ENCODE peak calls at places on chromosomes 5 and 9, in six cellular contexts. Z, H, B, I, C and X are unnamed samples.

GRCh38 chr9:88651682-88652633 is 117.0 kb downstream of the NXNL2 start:
- DNase-seq in H (peak), Z (peak), B (peak), C (no peak), I (no peak), X (no peak)

GRCh38 chr5:36531401-36531800 is 75.0 kb upstream of the SLC1A3 start:
- DNase-seq in H (no peak), Z (no peak), C (no peak), I (no peak), B (no peak), X (no peak)

GRCh38 chr9:78707481-78707977 is 410.6 kb downstream of the PSAT1 start:
- DNase-seq in C (no peak), H (no peak), I (no peak), B (no peak), Z (no peak), X (no peak)

GRCh38 chr9:6197330-6197729 is 18.3 kb upstream of the IL33 start:
- DNase-seq in Z (no peak), B (peak), H (no peak), I (no peak), C (no peak), X (no peak)

GRCh38 chr5:127313847-127314473 is 23.4 kb downstream of the MEGF10 start:
- DNase-seq in Z (peak), I (peak), B (peak), H (peak), C (peak), X (peak)

GRCh38 chr9:115118471-115119156 is 657 bp upstream of the TNC start:
- DNase-seq in B (peak), C (peak), H (peak), Z (peak), I (no peak), X (peak)

GRCh38 chr9:20292002-20292401 is 330.3 kb downstream of the MLLT3 start:
- DNase-seq in Z (no peak), C (no peak), H (no peak), B (peak), I (no peak), X (no peak)

GRCh38 chr5:2222246-2222645 is 339.5 kb upstream of the IRX4 start:
- DNase-seq in B (no peak), H (no peak), I (no peak), Z (no peak), C (no peak), X (no peak)

GRCh38 chr5:61931236-61931635 is 374.8 kb upstream of the KIF2A start:
- DNase-seq in Z (no peak), I (no peak), B (no peak), C (no peak), H (no peak), X (no peak)

DNA sequence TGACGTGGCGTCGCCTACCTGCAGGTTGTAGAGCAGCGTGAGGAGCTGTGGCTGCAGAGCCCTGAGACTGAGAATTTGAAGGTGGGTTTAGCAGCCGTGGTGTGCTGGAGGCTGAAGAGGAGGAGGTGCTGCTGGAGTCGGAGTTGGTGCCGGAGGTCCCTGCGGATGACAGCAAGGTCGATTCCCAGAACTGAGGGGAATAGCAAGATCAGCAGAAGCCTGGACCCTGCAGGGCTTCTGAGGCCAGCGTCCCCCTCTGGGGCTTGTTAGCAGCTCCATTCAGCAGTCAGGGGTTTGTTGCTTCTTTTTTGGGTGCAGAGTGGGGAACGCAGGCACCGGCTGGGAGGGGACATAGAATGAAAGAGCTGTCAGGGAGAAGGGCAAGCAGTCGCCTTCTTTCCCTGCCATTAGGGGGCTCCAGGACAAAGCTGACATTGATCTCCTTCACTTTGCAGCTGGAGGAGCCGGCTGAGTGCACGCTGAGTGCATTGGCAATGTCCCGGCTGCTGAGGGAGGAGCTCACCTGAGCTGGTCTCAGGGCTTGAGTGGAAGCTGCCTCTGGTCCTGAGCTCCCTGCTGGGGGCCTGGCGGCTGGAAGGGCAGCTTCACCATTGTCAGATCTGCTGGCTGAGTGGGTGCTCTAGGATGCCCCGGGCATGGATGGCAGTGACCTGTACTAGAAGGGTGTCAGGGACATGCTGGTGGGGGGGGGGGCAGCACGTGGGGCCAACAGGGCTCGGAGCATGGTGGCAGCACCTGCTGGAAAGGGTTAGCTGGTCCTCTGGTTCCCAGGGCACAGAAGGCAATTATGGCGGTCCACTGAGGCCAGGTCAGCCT is 20.8 kb downstream of the OBP2B start:
- DNase-seq in H (no peak), C (peak), B (no peak), I (peak), Z (no peak), X (peak)
- TF ChIP-seq CTCF in H (no peak), C (peak), B (peak), I (peak), Z (no peak), X (no peak)

GRCh38 chr5:79255786-79256557 is 20.0 kb downstream of the JMY start:
- DNase-seq in Z (peak), I (no peak), C (peak), H (no peak), B (peak), X (peak)
- TF ChIP-seq CTCF in Z (no peak), I (peak), C (peak), H (peak), B (peak), X (no peak)

GRCh38 chr9:30065888-30066287 is 2318.6 kb upstream of the ACO1 start:
- DNase-seq in I (no peak), H (no peak), C (no peak), B (no peak), Z (no peak), X (no peak)
- TF ChIP-seq CTCF in I (peak), H (no peak), C (no peak), B (no peak), Z (no peak), X (no peak)

GRCh38 chr9:404229-404628 is 189.6 kb downstream of the DOCK8 start:
- DNase-seq in Z (no peak), B (no peak), C (no peak), H (no peak), I (no peak), X (no peak)

GRCh38 chr9:407255-407654 is 192.6 kb downstream of the DOCK8 start:
- DNase-seq in H (no peak), I (no peak), C (peak), B (no peak), Z (no peak), X (no peak)
- TF ChIP-seq CTCF in H (no peak), I (no peak), C (peak), B (no peak), Z (no peak), X (no peak)

DNA sequence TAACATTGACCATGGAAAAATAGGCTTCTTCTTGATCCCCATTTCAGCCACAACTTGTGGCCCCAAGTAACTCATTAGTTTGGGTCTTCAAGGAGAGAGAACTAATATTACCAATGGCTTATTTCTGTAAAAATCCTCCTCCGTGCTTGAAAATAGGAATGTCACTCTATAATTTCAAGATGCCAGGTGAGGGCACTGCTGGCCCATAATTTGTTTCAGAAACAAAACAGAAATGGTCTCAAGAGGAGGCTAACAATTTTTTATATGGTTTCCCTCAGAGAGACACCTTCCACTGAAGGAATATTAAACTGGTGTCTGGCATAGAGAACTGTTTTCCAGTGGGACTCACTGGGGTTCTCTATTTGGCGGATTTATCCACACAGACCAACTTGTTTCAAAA is 437.0 kb upstream of the TRPC7 start:
- DNase-seq in Z (no peak), H (no peak), C (no peak), B (peak), I (no peak), X (no peak)
- TF ChIP-seq CTCF in Z (no peak), H (peak), C (peak), B (peak), I (no peak), X (no peak)

DNA sequence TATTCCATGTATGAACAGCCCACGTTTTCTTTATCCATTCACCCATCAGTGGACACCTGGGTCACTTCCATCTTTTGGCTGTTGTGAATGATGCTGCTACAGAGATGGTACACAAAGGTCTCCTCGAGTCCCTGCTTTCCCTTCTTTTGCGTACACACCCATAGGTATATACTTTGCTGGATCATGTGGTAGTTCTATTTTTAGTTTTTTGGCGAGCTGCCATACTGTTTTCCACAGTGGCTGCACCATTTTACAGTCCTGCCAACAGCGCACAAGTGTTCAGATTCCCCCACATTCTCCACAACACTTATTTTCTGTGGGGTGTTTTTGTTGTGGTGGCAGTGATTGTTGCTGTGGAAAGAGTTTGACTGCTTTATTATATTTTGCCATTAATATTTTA is 16.2 kb downstream of the RAPGEF1 start:
- DNase-seq in B (no peak), H (no peak), I (no peak), C (no peak), Z (no peak), X (no peak)
- TF ChIP-seq CTCF in B (no peak), H (no peak), I (no peak), C (no peak), Z (no peak), X (no peak)

GRCh38 chr9:93170571-93170970 is 13.4 kb upstream of the WNK2 start:
- DNase-seq in B (no peak), C (no peak), Z (no peak), H (no peak), I (no peak), X (no peak)

GRCh38 chr9:93169444-93169843 is 14.5 kb upstream of the WNK2 start:
- DNase-seq in Z (no peak), B (no peak), H (no peak), I (no peak), C (no peak), X (no peak)

GRCh38 chr9:93173365-93174150 is 10.4 kb upstream of the WNK2 start:
- DNase-seq in Z (no peak), H (no peak), C (no peak), B (no peak), I (no peak), X (no peak)

GRCh38 chr9:93172646-93173364 is 11.1 kb upstream of the WNK2 start:
- DNase-seq in H (no peak), Z (no peak), C (no peak), B (no peak), I (no peak), X (no peak)

GRCh38 chr9:93171261-93171660 is 12.7 kb upstream of the WNK2 start:
- DNase-seq in C (no peak), Z (no peak), I (no peak), B (no peak), H (no peak), X (no peak)
- TF ChIP-seq CTCF in C (no peak), Z (no peak), I (no peak), B (no peak), H (no peak), X (no peak)

GRCh38 chr9:133275105-133276000 is at the start of gene ABO:
- DNase-seq in C (peak), Z (peak), I (no peak), B (no peak), H (no peak), X (no peak)
- TF ChIP-seq CTCF in C (no peak), Z (no peak), I (no peak), B (no peak), H (no peak), X (no peak)

GRCh38 chr5:95959051-95959963 is 2.3 kb downstream of the ELL2 start:
- DNase-seq in Z (no peak), B (peak), C (no peak), H (no peak), I (no peak), X (peak)
- TF ChIP-seq CTCF in Z (no peak), B (no peak), C (no peak), H (no peak), I (no peak), X (no peak)

GRCh38 chr9:84419203-84419602 is 78.6 kb upstream of the SLC28A3 start:
- DNase-seq in H (no peak), C (no peak), Z (no peak), I (no peak), B (no peak), X (no peak)
- TF ChIP-seq CTCF in H (no peak), C (peak), Z (no peak), I (no peak), B (no peak), X (no peak)